ENCODE peak calls at places on chromosomes 7 and 10, in eight cellular contexts. J, G, L, M, C, Q, V and P are unnamed samples.
A peak's percentile ranks its signal among the peaks of the same experiment; 100 is the strongest.

GRCh38 chr7:15280078-15280734 is 281.6 kb downstream of the AGMO start:
- DNase-seq in J (no peak), G (no peak), L (no peak), M (no peak), C (no peak), Q (no peak), V (no peak), P (no peak)

GRCh38 chr10:114002422-114002821 is 41.2 kb upstream of the ADRB1 start:
- DNase-seq in J (no peak), G (no peak), L (no peak), M (no peak), C (no peak), Q (no peak), V (no peak), P (no peak)

GRCh38 chr7:33821970-33822369 is 83.4 kb upstream of the BMPER start:
- DNase-seq in J (no peak), G (peak; percentile 28), L (no peak), M (no peak), C (no peak), Q (no peak), V (no peak), P (no peak)

GRCh38 chr7:158781976-158782637 is 47.2 kb downstream of the ESYT2 start:
- DNase-seq in J (no peak), G (no peak), L (no peak), M (no peak), C (no peak), Q (no peak), V (no peak), P (no peak)

GRCh38 chr10:87991946-87992345 is 128.5 kb downstream of the PTEN start:
- DNase-seq in J (no peak), G (peak; percentile 6), L (no peak), M (no peak), C (no peak), Q (no peak), V (no peak), P (no peak)

GRCh38 chr10:75358835-75359421 is 42.6 kb downstream of the ZNF503 start:
- DNase-seq in J (no peak), G (no peak), L (no peak), M (no peak), C (no peak), Q (no peak), V (no peak), P (no peak)

GRCh38 chr7:23020742-23021401 is 6.9 kb upstream of the HYCC1 start:
- DNase-seq in J (no peak), G (no peak), L (no peak), M (no peak), C (no peak), Q (no peak), V (no peak), P (no peak)

GRCh38 chr7:4265676-4266075 is 416.4 kb upstream of the FOXK1 start:
- DNase-seq in J (no peak), G (no peak), L (no peak), M (no peak), C (no peak), Q (no peak), V (no peak), P (no peak)

GRCh38 chr7:43879477-43879876 is 10.2 kb upstream of the MRPS24 start:
- DNase-seq in J (no peak), G (no peak), L (no peak), M (no peak), C (no peak), Q (no peak), V (no peak), P (no peak)

GRCh38 chr7:106772655-106773108 is 92.4 kb upstream of the PIK3CG start:
- DNase-seq in J (no peak), G (no peak), L (no peak), M (no peak), C (no peak), Q (no peak), V (no peak), P (no peak)

GRCh38 chr7:7962851-7963250 is 5.7 kb upstream of the GLCCI1 start:
- DNase-seq in J (no peak), G (no peak), L (no peak), M (no peak), C (no peak), Q (no peak), V (no peak), P (no peak)

GRCh38 chr7:26165950-26166680 is 14.1 kb downstream of the NFE2L3 start:
- DNase-seq in J (no peak), G (no peak), L (no peak), M (no peak), C (no peak), Q (no peak), V (no peak), P (no peak)

GRCh38 chr7:149771199-149771636 is 2.2 kb downstream of the ZNF467 start:
- DNase-seq in J (no peak), G (no peak), L (peak; percentile 34), M (peak; percentile 23), C (no peak), Q (peak; percentile 22), V (peak; percentile 47), P (peak; percentile 86)

GRCh38 chr7:23709081-23709746 is 805 bp upstream of the STK31 start:
- DNase-seq in J (no peak), G (no peak), L (no peak), M (no peak), C (no peak), Q (no peak), V (no peak), P (peak; percentile 30)

GRCh38 chr7:471191-471865 is 48.3 kb downstream of the PDGFA start:
- DNase-seq in J (no peak), G (no peak), L (no peak), M (no peak), C (no peak), Q (no peak), V (no peak), P (peak; percentile 70)

GRCh38 chr7:21318190-21318915 is 109.5 kb upstream of the SP4 start:
- DNase-seq in J (no peak), G (no peak), L (no peak), M (no peak), C (no peak), Q (no peak), V (no peak), P (no peak)

GRCh38 chr10:131183546-131184045 is 127.9 kb downstream of the TCERG1L start:
- DNase-seq in J (no peak), G (no peak), L (no peak), M (no peak), C (no peak), Q (no peak), V (no peak), P (no peak)

GRCh38 chr10:76540786-76541185 is 1096.8 kb downstream of the KCNMA1 start:
- DNase-seq in J (no peak), G (no peak), L (no peak), M (no peak), C (no peak), Q (no peak), V (no peak), P (no peak)

GRCh38 chr10:97683556-97684357 is 3.3 kb downstream of the AVPI1 start:
- DNase-seq in J (no peak), G (no peak), L (peak; percentile 37), M (no peak), C (no peak), Q (no peak), V (peak; percentile 50), P (no peak)

GRCh38 chr10:33335800-33336605 is 1.5 kb upstream of the NRP1 start:
- DNase-seq in J (no peak), G (peak; percentile 67), L (peak; percentile 69), M (peak; percentile 43), C (peak; percentile 83), Q (no peak), V (peak; percentile 51), P (peak; percentile 63)

GRCh38 chr7:36633377-36633776 is 90.9 kb downstream of the AOAH start:
- DNase-seq in J (no peak), G (peak; percentile 45), L (no peak), M (no peak), C (no peak), Q (no peak), V (no peak), P (no peak)

GRCh38 chr7:34208878-34209621 is 303.7 kb downstream of the BMPER start:
- DNase-seq in J (no peak), G (no peak), L (no peak), M (no peak), C (no peak), Q (no peak), V (no peak), P (no peak)

GRCh38 chr7:27181795-27182275 is 3.2 kb downstream of the HOXA11 start:
- DNase-seq in J (no peak), G (no peak), L (peak; percentile 5), M (no peak), C (no peak), Q (no peak), V (peak; percentile 13), P (peak; percentile 41)

GRCh38 chr7:75565129-75565528 is 73.0 kb downstream of the SPDYE5 start:
- DNase-seq in J (no peak), G (no peak), L (peak; percentile 45), M (peak; percentile 89), C (peak; percentile 71), Q (no peak), V (peak; percentile 54), P (no peak)

GRCh38 chr7:153887756-153888591 is 164.2 kb upstream of the DPP6 start:
- DNase-seq in J (no peak), G (peak; percentile 28), L (no peak), M (no peak), C (no peak), Q (no peak), V (no peak), P (no peak)

GRCh38 chr10:118981946-118982345 is 47.6 kb upstream of the NANOS1 start:
- DNase-seq in J (no peak), G (no peak), L (no peak), M (no peak), C (no peak), Q (no peak), V (peak; percentile 6), P (no peak)

GRCh38 chr10:79431422-79431821 is 14.0 kb downstream of the ZCCHC24 start:
- DNase-seq in J (no peak), G (no peak), L (no peak), M (no peak), C (no peak), Q (no peak), V (no peak), P (no peak)
- H3K4me1 ChIP-seq in J (no peaks in the 10 kb centered on the region), G (peaks cover 22% of the 10 kb centered on the region), L (peaks cover 37% of the 10 kb centered on the region), M (peaks cover 11% of the 10 kb centered on the region), C (peaks cover 54% of the 10 kb centered on the region), Q (no peaks in the 10 kb centered on the region), V (peaks cover 17% of the 10 kb centered on the region), P (no peaks in the 10 kb centered on the region)

GRCh38 chr10:69363666-69364065 is 53.1 kb downstream of the TACR2 start:
- DNase-seq in J (no peak), G (no peak), L (no peak), M (no peak), C (no peak), Q (no peak), V (no peak), P (no peak)
- H3K27ac ChIP-seq in J (no peak overlapping the region), G (no peak overlapping the region), L (peak overlapping the region; percentile 89), M (peak overlapping the region; percentile 81), C (peak overlapping the region; percentile 62), Q (no peak overlapping the region), V (no peak overlapping the region), P (no peak overlapping the region)

GRCh38 chr10:99785646-99786045 is 3.2 kb downstream of the ABCC2 start:
- DNase-seq in J (no peak), G (no peak), L (no peak), M (no peak), C (no peak), Q (no peak), V (no peak), P (no peak)
- H3K4me3 ChIP-seq in J (no peak overlapping the region), G (no peak overlapping the region), L (no peak overlapping the region), M (no peak overlapping the region), C (no peak overlapping the region), Q (no peak overlapping the region), V (no peak overlapping the region), P (no peak overlapping the region)

GRCh38 chr10:24716295-24716694 is 7.4 kb downstream of the ARHGAP21 start:
- DNase-seq in J (no peak), G (no peak), L (peak; percentile 79), M (no peak), C (no peak), Q (no peak), V (peak; percentile 62), P (no peak)
- H3K4me1 ChIP-seq in J (no peaks in the 10 kb centered on the region), G (peaks cover 47% of the 10 kb centered on the region), L (peaks cover 55% of the 10 kb centered on the region), M (no peaks in the 10 kb centered on the region), C (peaks cover 77% of the 10 kb centered on the region), Q (no peaks in the 10 kb centered on the region), V (peaks cover 87% of the 10 kb centered on the region), P (peaks cover 12% of the 10 kb centered on the region)